ENCODE peak calls at places on chromosomes 13 and 19, in four cellular contexts. A is pancreas, V is kidney, S is left ventricle myocardium inferior. D is an unnamed sample.

GRCh38 chr13:106156468-106156867 is 379.0 kb downstream of the EFNB2 start:
- DNase-seq in A (no peak), S (no peak), V (no peak), D (no peak)

GRCh38 chr19:30003862-30004261 is 61.8 kb downstream of the URI1 start:
- DNase-seq in S (no peak), A (no peak), V (no peak), D (no peak)

GRCh38 chr13:50400035-50400726 is 384.9 kb downstream of the KCNRG start:
- DNase-seq in V (no peak), A (no peak), S (peak), D (no peak)

GRCh38 chr19:1699998-1700732 is 47.8 kb upstream of the TCF3 start:
- DNase-seq in A (no peak), S (no peak), V (no peak), D (no peak)

GRCh38 chr13:53343345-53343744 is 314.7 kb downstream of the OLFM4 start:
- DNase-seq in V (no peak), A (no peak), S (no peak), D (no peak)

GRCh38 chr19:310141-310651 is 19.0 kb upstream of the PLPP2 start:
- DNase-seq in V (peak), A (no peak), S (no peak), D (no peak)

GRCh38 chr13:102847272-102848234 is 1.7 kb downstream of the ERCC5 start:
- DNase-seq in V (no peak), A (no peak), S (no peak), D (no peak)

GRCh38 chr19:6427131-6427530 is 2.5 kb upstream of the KHSRP start:
- DNase-seq in S (no peak), V (no peak), A (peak), D (no peak)

GRCh38 chr13:29767006-29767405 is 83.4 kb downstream of the UBL3 start:
- DNase-seq in S (no peak), V (no peak), A (no peak), D (no peak)

GRCh38 chr19:28519950-28520861 is 692.7 kb downstream of the UQCRFS1 start:
- DNase-seq in V (no peak), S (no peak), A (peak), D (no peak)

DNA sequence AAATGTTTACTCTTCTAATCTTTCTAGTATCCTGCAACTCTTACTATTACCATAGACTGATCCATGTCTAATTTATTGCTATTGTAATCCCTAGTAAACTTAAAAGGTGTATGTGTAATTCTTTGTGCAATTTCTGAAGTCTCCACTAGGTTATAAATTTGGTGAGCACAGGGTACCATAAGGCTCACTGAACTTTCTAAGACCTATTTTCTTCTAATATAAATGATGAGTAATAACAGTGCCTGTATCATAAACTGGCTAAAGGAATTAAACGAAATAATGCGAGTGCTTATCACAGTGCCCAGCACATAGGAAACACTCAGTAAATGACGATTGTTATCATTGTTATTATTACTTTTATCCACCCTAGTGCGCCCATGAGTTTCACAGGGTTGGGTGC is 119.1 kb downstream of the KLF12 start:
- DNase-seq in A (no peak), S (no peak), V (no peak), D (no peak)
- TF ChIP-seq CTCF in A (no peak), S (peak), V (no peak), D (no peak)

GRCh38 chr19:3058821-3059314 is 3.4 kb downstream of the TLE5 start:
- DNase-seq in S (no peak), V (no peak), A (no peak), D (no peak)

GRCh38 chr19:3058009-3058820 is 4.1 kb downstream of the TLE5 start:
- DNase-seq in S (no peak), V (no peak), A (no peak), D (no peak)

GRCh38 chr19:3056454-3057016 is 5.8 kb downstream of the TLE5 start:
- DNase-seq in A (no peak), S (no peak), V (peak), D (no peak)

GRCh38 chr19:3055741-3056453 is 6.4 kb downstream of the TLE5 start:
- DNase-seq in V (peak), S (no peak), A (peak), D (no peak)

DNA sequence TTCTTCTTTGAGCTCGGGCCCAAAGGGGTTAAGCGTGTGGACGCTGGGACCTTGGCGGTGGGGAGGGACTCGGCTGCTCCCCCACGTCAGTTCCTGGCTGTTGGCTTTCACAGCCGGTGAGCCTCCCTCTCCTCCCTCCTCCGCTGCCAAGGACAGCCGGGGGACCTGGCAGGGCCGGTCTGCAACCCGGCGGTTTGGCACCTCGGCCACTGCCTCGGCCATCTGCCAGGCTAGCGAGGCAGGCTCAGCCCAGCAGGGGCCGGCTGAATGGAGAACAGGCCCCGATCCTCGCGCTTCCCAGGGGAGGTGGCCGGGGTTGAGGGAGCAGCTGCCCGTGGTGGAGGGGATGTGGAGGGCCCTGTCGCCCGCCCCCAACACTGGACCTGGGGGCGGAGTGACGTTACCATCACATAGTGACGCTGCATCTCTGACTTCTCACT is 5.0 kb downstream of the TLE5 start:
- DNase-seq in V (peak), S (peak), A (peak), D (no peak)
- H3K27ac ChIP-seq in V (peak), S (peak), A (peak), D (peak)

GRCh38 chr19:48169974-48170803 is at the start of the genes LIG1 and ZSWIM9:
- DNase-seq in S (peak), A (peak), V (peak), D (peak)
- TF ChIP-seq CTCF in S (peak), A (no peak), V (no peak), D (no peak)

DNA sequence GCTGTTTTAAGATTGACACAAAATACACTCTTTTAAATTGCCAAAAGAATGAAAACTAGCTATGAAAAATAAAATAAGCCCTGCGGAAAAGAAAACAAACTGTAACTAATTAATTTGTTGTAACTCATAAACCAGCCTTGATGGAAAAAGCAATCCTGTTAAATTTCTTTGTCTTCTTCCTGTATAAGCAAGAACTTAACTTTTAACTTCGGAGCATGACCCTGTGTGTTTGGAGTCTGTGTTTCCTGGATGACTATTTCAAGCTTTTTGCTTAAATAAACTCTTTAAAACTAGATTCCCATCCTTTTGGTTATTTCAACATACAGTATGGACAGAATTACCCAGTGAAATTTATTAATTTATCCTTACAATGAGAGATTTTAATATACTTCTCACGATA is 122.6 kb downstream of the TNFRSF19 start:
- DNase-seq in V (no peak), S (no peak), A (no peak), D (no peak)
- H3K27ac ChIP-seq in V (peak), S (no peak), A (peak), D (no peak)

DNA sequence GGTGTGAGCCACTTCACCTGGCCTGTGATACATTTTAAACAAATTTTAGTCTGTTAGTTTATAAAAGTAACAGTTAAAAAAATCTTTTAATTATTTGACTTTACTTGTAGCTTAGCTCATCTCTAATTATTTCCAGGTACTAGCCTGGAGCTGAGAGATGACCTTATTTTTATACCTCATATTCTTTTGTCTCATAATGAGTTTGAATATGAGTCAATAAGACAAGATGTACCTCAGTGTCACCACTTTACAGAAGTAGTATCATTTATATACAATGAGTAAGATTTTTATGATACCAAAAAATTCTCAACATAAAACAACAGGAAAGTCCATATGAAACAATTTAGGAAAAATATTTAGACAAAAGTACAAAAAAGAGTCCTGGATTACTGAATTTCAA is 21.3 kb upstream of the USP12 start:
- DNase-seq in A (no peak), V (no peak), S (no peak), D (no peak)
- TF ChIP-seq CTCF in A (no peak), V (no peak), S (no peak), D (no peak)

GRCh38 chr13:33202644-33203169 is 82.8 kb downstream of the STARD13 start:
- DNase-seq in S (no peak), A (no peak), V (no peak), D (no peak)
- H3K27ac ChIP-seq in S (peak), A (peak), V (peak), D (no peak)

GRCh38 chr13:26133851-26134250 is 82.0 kb upstream of the SHISA2 start:
- DNase-seq in V (no peak), A (no peak), S (no peak), D (no peak)

GRCh38 chr13:26128676-26129075 is 76.9 kb upstream of the SHISA2 start:
- DNase-seq in A (no peak), V (no peak), S (no peak), D (no peak)

GRCh38 chr13:26133286-26133685 is 81.5 kb upstream of the SHISA2 start:
- DNase-seq in V (no peak), A (no peak), S (no peak), D (no peak)

DNA sequence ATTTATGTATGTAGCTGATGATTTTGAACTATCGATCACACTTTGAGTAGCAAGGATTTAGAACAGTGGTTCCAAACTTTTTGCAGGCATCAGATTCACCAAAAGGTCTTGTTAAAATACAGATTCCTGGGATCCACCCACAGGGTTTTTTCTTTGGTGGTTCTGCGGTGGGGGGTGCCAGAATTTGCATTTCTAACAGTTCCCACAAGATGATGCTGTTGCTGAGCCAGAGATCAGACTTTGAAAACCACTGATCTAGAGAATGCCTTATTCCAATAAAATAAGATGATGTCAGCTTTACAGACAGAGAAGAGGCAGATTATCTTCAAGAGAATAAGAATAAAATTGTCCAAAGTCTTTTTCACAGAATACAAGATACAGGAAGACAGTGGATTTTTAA is 80.9 kb upstream of the SHISA2 start:
- DNase-seq in V (no peak), A (no peak), S (no peak), D (no peak)
- TF ChIP-seq CTCF in V (no peak), A (no peak), S (peak), D (no peak)

GRCh38 chr13:80009760-80010159 is 331.2 kb downstream of the SPRY2 start:
- DNase-seq in V (no peak), A (no peak), S (no peak), D (no peak)

GRCh38 chr13:80011448-80012212 is 329.3 kb downstream of the SPRY2 start:
- DNase-seq in S (no peak), A (no peak), V (no peak), D (no peak)

GRCh38 chr13:80010846-80011245 is 330.1 kb downstream of the SPRY2 start:
- DNase-seq in V (no peak), S (no peak), A (no peak), D (no peak)

GRCh38 chr13:80012281-80012680 is 328.6 kb downstream of the SPRY2 start:
- DNase-seq in A (no peak), S (no peak), V (peak), D (no peak)

DNA sequence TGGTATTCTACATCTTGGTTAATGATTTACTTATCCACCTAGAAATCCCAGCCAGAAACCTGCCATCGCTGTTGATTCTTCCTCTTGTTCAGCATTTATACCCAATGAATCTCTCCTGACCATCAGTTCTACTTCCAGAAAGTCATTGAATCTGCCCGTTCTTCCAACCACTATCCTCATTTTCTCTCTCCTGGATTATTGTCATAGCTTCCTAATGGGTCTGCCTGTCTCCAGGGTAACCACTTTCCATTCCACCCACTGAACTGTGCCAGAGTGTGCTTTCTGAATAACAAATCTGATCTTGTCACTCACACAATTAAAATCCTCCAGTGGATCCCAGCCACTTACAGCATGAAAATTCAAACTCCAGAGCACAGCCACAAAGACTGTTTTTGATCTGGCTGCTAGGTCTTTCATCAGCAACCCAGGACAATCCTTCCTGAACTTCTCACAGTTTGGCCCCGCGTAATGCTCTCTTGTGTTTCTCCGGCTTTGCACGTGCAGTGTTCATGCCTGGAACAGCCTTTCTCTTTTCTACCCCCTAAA is 330.6 kb downstream of the SPRY2 start:
- DNase-seq in S (no peak), V (no peak), A (no peak), D (no peak)
- H3K27ac ChIP-seq in S (no peak), V (no peak), A (no peak), D (no peak)

GRCh38 chr13:31049083-31049482 is 112.6 kb downstream of the HSPH1 start:
- DNase-seq in S (no peak), A (no peak), V (no peak), D (no peak)

GRCh38 chr13:31052478-31052877 is 109.2 kb downstream of the HSPH1 start:
- DNase-seq in V (no peak), S (no peak), A (no peak), D (no peak)

GRCh38 chr13:31049833-31050232 is 111.9 kb downstream of the HSPH1 start:
- DNase-seq in S (peak), V (no peak), A (no peak), D (no peak)

GRCh38 chr13:31051999-31052398 is 109.7 kb downstream of the HSPH1 start:
- DNase-seq in S (no peak), V (no peak), A (no peak), D (no peak)

GRCh38 chr13:31050486-31051400 is 111.0 kb downstream of the HSPH1 start:
- DNase-seq in A (no peak), V (no peak), S (no peak), D (no peak)
- TF ChIP-seq CTCF in A (no peak), V (no peak), S (no peak), D (no peak)

DNA sequence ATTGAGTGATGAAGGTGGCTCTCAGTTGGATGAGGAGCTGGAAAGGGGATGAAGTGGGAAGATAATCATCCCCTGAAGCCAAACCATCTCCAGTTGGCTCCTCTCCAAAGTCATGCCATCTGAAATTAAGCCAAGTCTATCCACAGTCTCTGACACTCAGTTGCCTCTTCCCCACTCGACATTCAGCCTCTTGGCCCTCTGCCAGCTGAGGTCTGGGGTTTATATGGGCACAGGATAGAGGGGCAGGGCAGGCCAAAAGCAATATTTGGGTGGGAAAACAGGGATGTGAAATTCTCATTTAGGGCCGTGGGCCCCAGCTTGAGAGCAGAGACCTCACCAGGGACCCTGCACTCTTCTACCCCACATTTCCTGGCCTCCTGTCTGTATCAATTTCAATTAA is 85.9 kb downstream of the SLITRK1 start:
- DNase-seq in V (no peak), A (peak), S (no peak), D (no peak)
- H3K27ac ChIP-seq in V (no peak), A (no peak), S (no peak), D (no peak)